ENCODE peak calls at places on chromosomes 7 and 10, in five cellular contexts. D, Z, O, X and C are unnamed samples.
A peak's percentile ranks its signal among the peaks of the same experiment; 100 is the strongest.

GRCh38 chr7:151117041-151117440 is 30.8 kb downstream of the AGAP3 start:
- DNase-seq in D (no peak), Z (no peak), O (no peak), X (no peak), C (peak; percentile 42)

GRCh38 chr7:47358944-47359588 is 222.8 kb downstream of the TNS3 start:
- DNase-seq in D (no peak), Z (no peak), O (no peak), X (no peak), C (no peak)

GRCh38 chr10:92970301-92971070 is 90.1 kb upstream of the CYP26C1 start:
- DNase-seq in D (no peak), Z (no peak), O (no peak), X (no peak), C (no peak)

GRCh38 chr7:147997636-147998035 is 592.9 kb upstream of the C7orf33 start:
- DNase-seq in D (no peak), Z (no peak), O (no peak), X (no peak), C (no peak)

GRCh38 chr7:29604052-29604451 is 40.4 kb downstream of the PRR15 start:
- DNase-seq in D (no peak), Z (no peak), O (no peak), X (no peak), C (no peak)

GRCh38 chr10:131732631-131733127 is 168.1 kb upstream of the PPP2R2D start:
- DNase-seq in D (no peak), Z (no peak), O (no peak), X (no peak), C (no peak)

GRCh38 chr10:1920127-1920526 is 182.8 kb upstream of the ADARB2 start:
- DNase-seq in D (no peak), Z (no peak), O (no peak), X (no peak), C (no peak)

GRCh38 chr10:99360935-99361334 is 31.8 kb downstream of the CNNM1 start:
- DNase-seq in D (no peak), Z (no peak), O (no peak), X (no peak), C (no peak)

GRCh38 chr7:76225379-76225778 is 23.7 kb downstream of the SRRM3 start:
- DNase-seq in D (peak; percentile 49), Z (peak; percentile 66), O (no peak), X (no peak), C (no peak)

GRCh38 chr10:5297466-5297865 is 67.3 kb upstream of the UCN3 start:
- DNase-seq in D (peak; percentile 64), Z (no peak), O (no peak), X (peak; percentile 31), C (peak; percentile 73)

GRCh38 chr7:148395292-148395691 is 195.3 kb upstream of the C7orf33 start:
- DNase-seq in D (no peak), Z (no peak), O (no peak), X (no peak), C (no peak)

GRCh38 chr7:1758417-1758858 is 88.4 kb downstream of the ELFN1 start:
- DNase-seq in D (no peak), Z (peak; percentile 17), O (no peak), X (no peak), C (peak; percentile 46)

GRCh38 chr7:41459183-41459582 is 243.7 kb downstream of the INHBA start:
- DNase-seq in D (no peak), Z (no peak), O (no peak), X (no peak), C (no peak)

GRCh38 chr10:16436367-16436757 is 448 bp upstream of the PTER start:
- DNase-seq in D (no peak), Z (no peak), O (no peak), X (no peak), C (peak; percentile 51)